ENCODE peak calls at places on chromosomes 12 and 14, in six cellular contexts. K is astrocyte, I is hepatocyte, R is fibroblast of lung, Q is PC-9, O is H1. M is an unnamed sample.

GRCh38 chr14:53849549-53849948 is 107.1 kb downstream of the BMP4 start:
- DNase-seq in R (no peak), Q (no peak), I (no peak), O (no peak), K (no peak), M (no peak)

GRCh38 chr12:20374775-20375174 is 6.4 kb downstream of the PDE3A start:
- DNase-seq in Q (no peak), O (no peak), R (no peak), K (no peak), I (no peak), M (no peak)

GRCh38 chr14:36505193-36505815 is 14.7 kb downstream of the NKX2-1 start:
- DNase-seq in K (no peak), Q (no peak), I (peak; percentile 23), R (no peak), O (no peak), M (no peak)

GRCh38 chr12:14157129-14157747 is 175.8 kb upstream of the GRIN2B start:
- DNase-seq in I (no peak), K (no peak), O (no peak), R (no peak), Q (no peak), M (no peak)

GRCh38 chr14:81296263-81296923 is 75.6 kb upstream of the GTF2A1 start:
- DNase-seq in I (no peak), Q (no peak), R (no peak), K (no peak), O (no peak), M (no peak)

GRCh38 chr12:66255737-66256136 is 46.6 kb upstream of the HELB start:
- DNase-seq in R (no peak), K (no peak), Q (no peak), I (no peak), O (no peak), M (no peak)

GRCh38 chr12:131211279-131211938 is 257.7 kb downstream of the ADGRD1 start:
- DNase-seq in K (no peak), I (no peak), O (no peak), R (no peak), Q (no peak), M (no peak)

GRCh38 chr14:77923131-77923933 is 123.4 kb downstream of the ADCK1 start:
- DNase-seq in R (no peak), Q (no peak), O (no peak), I (no peak), K (no peak), M (no peak)

GRCh38 chr12:51865757-51866270 is 17.3 kb upstream of the FIGNL2 start:
- DNase-seq in O (no peak), Q (no peak), R (no peak), K (no peak), I (no peak), M (no peak)

GRCh38 chr14:50792634-50793068 is 38.3 kb downstream of the NIN start:
- DNase-seq in I (no peak), O (no peak), K (no peak), Q (no peak), R (no peak), M (no peak)

GRCh38 chr12:129964826-129965457 is 61.1 kb upstream of the TMEM132D start:
- DNase-seq in K (no peak), I (no peak), Q (no peak), R (no peak), O (no peak), M (no peak)

GRCh38 chr12:129964300-129964699 is 60.5 kb upstream of the TMEM132D start:
- DNase-seq in R (no peak), O (no peak), K (no peak), I (no peak), Q (no peak), M (no peak)

GRCh38 chr12:129961856-129962255 is 58.0 kb upstream of the TMEM132D start:
- DNase-seq in I (no peak), K (no peak), R (no peak), O (no peak), Q (no peak), M (no peak)

GRCh38 chr12:129961111-129961510 is 57.3 kb upstream of the TMEM132D start:
- DNase-seq in R (peak; percentile 23), Q (no peak), K (peak; percentile 2), I (no peak), O (no peak), M (no peak)

GRCh38 chr12:129966086-129966640 is 62.3 kb upstream of the TMEM132D start:
- DNase-seq in O (peak; percentile 10), R (no peak), K (no peak), I (no peak), Q (no peak), M (no peak)
- TF ChIP-seq EZH2 in O (no peak), R (no peak), K (no peak), I (no peak), Q (no peak), M (no peak)

GRCh38 chr12:8018666-8019581 is 13.6 kb upstream of the FOXJ2 start:
- DNase-seq in R (peak; percentile 16), I (no peak), K (no peak), Q (peak; percentile 45), O (peak; percentile 70), M (no peak)
- TF ChIP-seq EZH2 in R (peak; percentile 88), I (peak; percentile 95), K (peak; percentile 92), Q (peak; percentile 99), O (no peak), M (peak; percentile 63)

GRCh38 chr14:37586783-37587428 is 8.1 kb downstream of the FOXA1 start:
- DNase-seq in I (no peak), O (no peak), Q (no peak), K (no peak), R (no peak), M (no peak)
- TF ChIP-seq EZH2 in I (peak; percentile 5), O (no peak), Q (no peak), K (no peak), R (peak; percentile 52), M (no peak)

DNA sequence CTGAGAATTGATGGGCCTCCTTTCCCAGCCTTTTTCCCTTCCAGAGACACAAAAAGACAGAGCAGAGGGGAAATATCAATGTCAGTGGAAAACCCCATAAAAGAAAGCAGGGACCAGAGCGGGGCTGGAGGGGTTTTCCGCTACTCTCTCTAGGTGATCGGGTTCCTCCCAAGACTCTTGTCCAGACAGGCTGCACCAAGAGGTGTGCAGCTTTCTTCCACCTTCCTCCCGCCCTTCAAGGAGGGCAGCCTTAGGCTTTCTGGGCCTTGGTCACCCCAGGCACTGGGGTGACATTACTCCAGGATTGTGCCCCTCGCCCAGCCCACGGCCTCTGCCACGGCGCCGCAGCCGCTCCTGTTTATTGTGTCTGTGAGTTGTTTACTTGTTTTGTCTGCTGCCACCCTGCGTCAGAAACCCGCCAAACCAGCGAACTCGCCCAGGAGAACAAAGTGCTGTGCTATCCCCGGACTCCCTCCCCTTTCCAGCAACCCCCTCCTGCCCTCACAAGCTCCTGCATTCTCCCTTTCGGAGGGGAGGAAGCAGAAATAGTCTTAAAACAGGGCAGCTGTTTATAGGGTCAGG is 6.7 kb upstream of the HOXC6 start:
- DNase-seq in K (no peak), R (no peak), I (no peak), O (no peak), Q (no peak), M (no peak)
- TF ChIP-seq EZH2 in K (peak; percentile 59), R (no peak), I (no peak), O (peak; percentile 95), Q (no peak), M (no peak)

GRCh38 chr14:105167303-105168092 is 1.1 kb downstream of the JAG2 start:
- DNase-seq in Q (no peak), R (no peak), I (peak; percentile 48), O (no peak), K (no peak), M (no peak)
- TF ChIP-seq EZH2 in Q (no peak), R (peak; percentile 99), I (no peak), O (peak; percentile 45), K (peak; percentile 99), M (no peak)

DNA sequence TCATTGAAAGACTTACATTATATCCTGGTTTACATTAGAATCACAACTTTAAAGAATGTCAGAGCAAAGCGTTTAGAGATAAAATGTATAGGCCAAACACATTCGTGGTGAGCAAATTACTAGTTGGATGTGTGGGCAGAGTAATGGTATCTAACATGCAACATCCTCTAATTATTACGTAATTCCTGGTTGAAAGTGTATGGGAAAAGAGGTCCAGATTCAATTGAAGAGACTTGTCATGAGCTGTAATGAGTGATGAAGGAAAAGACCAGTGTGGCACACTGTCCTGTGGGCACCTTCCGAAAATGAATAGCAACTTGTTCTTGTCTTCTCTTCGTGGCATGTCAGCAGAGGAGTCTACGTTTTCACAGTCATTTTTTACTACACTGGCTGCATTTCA is 192.8 kb downstream of the LRIG3 start:
- DNase-seq in K (no peak), Q (no peak), O (no peak), R (peak; percentile 18), I (no peak), M (no peak)
- TF ChIP-seq EZH2 in K (no peak), Q (no peak), O (no peak), R (no peak), I (no peak), M (no peak)

GRCh38 chr14:28776482-28777266 is 10.1 kb downstream of the FOXG1 start:
- DNase-seq in O (no peak), R (no peak), I (no peak), Q (no peak), K (no peak), M (no peak)

GRCh38 chr14:28778718-28779117 is 12.1 kb downstream of the FOXG1 start:
- DNase-seq in I (no peak), R (no peak), K (no peak), O (no peak), Q (no peak), M (no peak)

GRCh38 chr14:28774764-28775738 is 8.5 kb downstream of the FOXG1 start:
- DNase-seq in I (no peak), O (no peak), Q (no peak), R (no peak), K (no peak), M (no peak)

GRCh38 chr14:28779416-28779941 is 12.9 kb downstream of the FOXG1 start:
- DNase-seq in I (no peak), Q (no peak), R (no peak), O (no peak), K (no peak), M (no peak)

GRCh38 chr14:28777773-28778606 is 11.4 kb downstream of the FOXG1 start:
- DNase-seq in K (no peak), O (no peak), R (no peak), Q (no peak), I (no peak), M (no peak)
- TF ChIP-seq EZH2 in K (peak; percentile 57), O (peak; percentile 87), R (peak; percentile 66), Q (no peak), I (no peak), M (peak; percentile 68)

M was measured in keratinocyte.